ENCODE peak calls at places on chromosome 19, in four cellular contexts. Z is body of pancreas, E is esophagus muscularis mucosa, P is Peyer's patch. M is an unnamed sample.

GRCh38 chr19:50906217-50906616 is 5.0 kb downstream of the KLK4 start:
- DNase-seq in Z (peak; percentile 62), E (no peak), P (no peak), M (peak; percentile 52)

GRCh38 chr19:28966737-28967401 is 246.1 kb downstream of the UQCRFS1 start:
- DNase-seq in Z (no peak), E (no peak), P (no peak), M (no peak)

GRCh38 chr19:35716985-35717664 is 678 bp upstream of the KMT2B start:
- DNase-seq in Z (peak; percentile 98), E (peak; percentile 97), P (peak; percentile 90), M (peak; percentile 95)

GRCh38 chr19:41241859-41242258 is 22.3 kb upstream of the HNRNPUL1 start:
- DNase-seq in Z (no peak), E (no peak), P (no peak), M (no peak)

GRCh38 chr19:5691205-5691929 is 1.3 kb downstream of the RPL36 start:
- DNase-seq in Z (peak; percentile 67), E (no peak), P (peak; percentile 77), M (peak; percentile 78)

GRCh38 chr19:55640577-55641375 is at the start of gene ZNF580:
- DNase-seq in Z (peak; percentile 69), E (no peak), P (peak; percentile 77), M (peak; percentile 61)

GRCh38 chr19:4676955-4677731 is 7.0 kb upstream of the MYDGF start:
- DNase-seq in Z (peak; percentile 43), E (no peak), P (no peak), M (peak; percentile 60)

GRCh38 chr19:13012690-13013608 is 17.7 kb downstream of the NFIX start:
- DNase-seq in Z (peak; percentile 33), E (no peak), P (peak; percentile 86), M (peak; percentile 74)

GRCh38 chr19:34265221-34265650 is 10.9 kb downstream of the GARRE1 start:
- DNase-seq in Z (peak; percentile 31), E (no peak), P (no peak), M (no peak)

GRCh38 chr19:30011051-30011578 is 69.1 kb downstream of the URI1 start:
- DNase-seq in Z (no peak), E (no peak), P (no peak), M (no peak)

GRCh38 chr19:38699027-38699346 is 45.3 kb downstream of the CAPN12 start:
- DNase-seq in Z (no peak), E (no peak), P (no peak), M (no peak)

GRCh38 chr19:18718015-18718526 is 34.6 kb downstream of the CRTC1 start:
- DNase-seq in Z (no peak), E (no peak), P (no peak), M (no peak)

GRCh38 chr19:48741222-48741999 is 1.0 kb upstream of the RASIP1 start:
- DNase-seq in Z (peak; percentile 72), E (no peak), P (peak; percentile 78), M (peak; percentile 66)

GRCh38 chr19:32165176-32165575 is 180.2 kb upstream of the ZNF507 start:
- DNase-seq in Z (no peak), E (no peak), P (no peak), M (no peak)

GRCh38 chr19:46602392-46603194 is 1.5 kb downstream of the CALM3 start:
- DNase-seq in Z (peak; percentile 40), E (no peak), P (peak; percentile 65), M (peak; percentile 45)

GRCh38 chr19:39196860-39197562 is at the start of gene NCCRP1:
- DNase-seq in Z (peak; percentile 48), E (no peak), P (no peak), M (no peak)

GRCh38 chr19:16342002-16342715 is 17.5 kb downstream of the KLF2 start:
- DNase-seq in Z (no peak), E (no peak), P (no peak), M (peak; percentile 70)

GRCh38 chr19:4807188-4807587 is 15.7 kb downstream of the FEM1A start:
- DNase-seq in Z (no peak), E (no peak), P (no peak), M (no peak)

GRCh38 chr19:2604747-2605329 is 97.7 kb downstream of the GNG7 start:
- DNase-seq in Z (no peak), E (no peak), P (peak; percentile 5), M (no peak)

GRCh38 chr19:29318581-29318980 is 105.6 kb upstream of the UQCRFS1 start:
- DNase-seq in Z (no peak), E (no peak), P (no peak), M (no peak)

GRCh38 chr19:24004166-24004565 is 82.8 kb upstream of the ZNF254 start:
- DNase-seq in Z (no peak), E (no peak), P (no peak), M (no peak)
- H3K9me3 ChIP-seq in Z (no peaks in the 10 kb centered on the region), E (no peaks in the 10 kb centered on the region), P (no peaks in the 10 kb centered on the region), M (no peaks in the 10 kb centered on the region)

GRCh38 chr19:45404557-45405434 is at the start of gene PPP1R13L:
- DNase-seq in Z (peak; percentile 96), E (no peak), P (peak; percentile 93), M (peak; percentile 80)
- TF ChIP-seq POLR2A in Z (peak; percentile 78), E (no peak), P (peak; percentile 77), M (no peak)

DNA sequence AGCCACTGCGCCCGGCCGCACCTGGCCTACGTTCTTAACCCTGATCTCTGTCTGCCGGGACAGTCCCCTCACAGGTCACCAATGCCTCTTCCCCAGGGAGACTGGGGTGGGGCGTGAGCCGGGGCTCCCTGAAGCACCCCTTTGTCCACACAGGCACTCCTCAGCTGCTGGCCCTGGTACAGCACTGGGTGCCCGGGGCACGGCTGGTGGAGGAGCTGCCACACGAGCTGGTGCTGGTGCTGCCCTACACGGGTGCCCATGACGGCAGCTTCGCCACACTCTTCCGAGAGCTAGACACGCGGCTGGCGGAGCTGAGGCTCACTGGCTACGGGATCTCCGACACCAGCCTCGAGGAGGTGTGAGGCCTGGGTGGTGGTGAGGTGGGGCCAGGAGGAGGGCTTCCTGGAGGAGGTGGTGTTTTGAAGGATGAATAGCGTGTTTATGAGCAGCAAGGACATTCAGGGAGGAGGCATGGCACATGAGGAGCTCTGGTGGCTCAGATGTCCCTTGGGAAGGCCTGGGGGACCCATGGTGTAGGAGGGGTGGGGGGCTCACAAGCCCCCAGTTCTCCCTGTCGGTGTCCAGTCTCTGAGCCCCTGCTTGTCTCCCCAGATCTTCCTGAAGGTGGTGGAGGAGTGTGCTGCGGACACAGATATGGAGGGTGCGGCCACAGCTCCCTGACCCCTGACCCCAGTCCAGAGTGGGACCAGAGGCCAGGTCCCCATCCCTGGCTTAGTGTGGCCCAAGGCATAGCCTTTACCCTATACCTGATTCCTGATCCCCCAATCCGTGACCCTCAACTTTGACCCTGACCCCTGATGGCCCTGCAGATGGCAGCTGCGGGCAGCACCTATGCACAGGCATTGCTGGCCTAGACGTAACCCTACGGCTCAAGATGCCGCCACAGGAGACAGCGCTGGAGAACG is 13.5 kb upstream of the ARHGAP45 start:
- DNase-seq in Z (no peak), E (no peak), P (peak; percentile 44), M (no peak)
- H3K9me3 ChIP-seq in Z (no peaks in the 10 kb centered on the region), E (peaks cover 30% of the 10 kb centered on the region), P (no peaks in the 10 kb centered on the region), M (no peaks in the 10 kb centered on the region)

GRCh38 chr19:11798391-11799296 is at the start of gene ZNF491:
- DNase-seq in Z (peak; percentile 97), E (peak; percentile 97), P (peak; percentile 94), M (peak; percentile 95)
- TF ChIP-seq POLR2A in Z (peak; percentile 86), E (no peak), P (peak; percentile 58), M (no peak)

DNA sequence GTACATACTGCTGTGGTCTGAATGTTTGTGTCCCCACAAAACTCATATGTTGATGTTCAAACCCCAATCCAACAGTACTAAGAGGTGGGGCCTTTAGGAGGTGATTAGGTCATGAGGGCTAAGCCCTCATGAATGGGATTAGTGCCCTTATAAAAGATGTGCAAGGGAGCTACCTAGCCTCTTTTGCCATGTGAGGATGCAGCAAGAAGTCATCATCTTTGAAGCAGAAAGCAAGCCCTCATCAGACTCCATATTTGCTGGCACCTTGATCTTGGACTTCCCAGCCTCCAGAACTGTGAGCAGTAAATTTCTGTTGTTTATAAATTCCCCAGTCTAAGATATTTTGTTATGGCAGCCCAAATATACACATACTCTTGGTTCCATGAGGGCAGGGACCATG is 33.9 kb downstream of the PEG3 start:
- DNase-seq in Z (no peak), E (no peak), P (no peak), M (no peak)
- H3K9me3 ChIP-seq in Z (no peaks in the 10 kb centered on the region), E (peaks cover 13% of the 10 kb centered on the region), P (no peaks in the 10 kb centered on the region), M (no peaks in the 10 kb centered on the region)

DNA sequence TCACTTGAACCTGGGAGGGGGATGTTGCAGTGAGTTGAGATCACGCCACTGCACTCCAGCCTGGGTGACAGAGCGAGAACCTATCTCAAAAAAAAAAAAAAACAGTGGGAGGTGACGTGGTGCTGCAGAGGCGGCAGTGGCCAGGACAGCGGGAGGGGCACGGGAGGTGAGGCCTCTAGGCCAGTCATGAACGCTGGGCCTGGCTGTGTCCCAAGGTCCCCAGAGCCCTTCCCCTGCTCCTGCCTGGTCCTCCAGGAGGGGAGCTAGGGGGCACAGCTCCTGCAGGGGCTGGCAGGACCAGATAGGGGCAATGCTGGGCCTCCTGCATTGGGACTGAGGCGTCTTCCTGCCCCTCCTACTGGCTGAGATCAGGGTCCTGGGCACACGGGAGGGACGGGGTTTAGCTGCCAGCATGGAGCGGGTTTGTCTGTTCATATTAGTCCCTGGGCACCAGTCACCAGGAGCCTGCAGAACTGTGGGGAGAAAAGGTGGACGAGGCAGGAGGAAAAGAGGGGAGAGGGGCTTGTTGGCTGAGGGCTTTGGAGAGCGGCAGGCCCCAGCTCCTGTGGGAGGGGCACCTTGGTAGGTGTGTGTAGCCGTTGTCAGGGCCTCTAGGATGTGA is 4.5 kb downstream of the MAP2K7 start:
- DNase-seq in Z (no peak), E (no peak), P (no peak), M (peak; percentile 59)
- TF ChIP-seq POLR2A in Z (no peak), E (no peak), P (no peak), M (no peak)

DNA sequence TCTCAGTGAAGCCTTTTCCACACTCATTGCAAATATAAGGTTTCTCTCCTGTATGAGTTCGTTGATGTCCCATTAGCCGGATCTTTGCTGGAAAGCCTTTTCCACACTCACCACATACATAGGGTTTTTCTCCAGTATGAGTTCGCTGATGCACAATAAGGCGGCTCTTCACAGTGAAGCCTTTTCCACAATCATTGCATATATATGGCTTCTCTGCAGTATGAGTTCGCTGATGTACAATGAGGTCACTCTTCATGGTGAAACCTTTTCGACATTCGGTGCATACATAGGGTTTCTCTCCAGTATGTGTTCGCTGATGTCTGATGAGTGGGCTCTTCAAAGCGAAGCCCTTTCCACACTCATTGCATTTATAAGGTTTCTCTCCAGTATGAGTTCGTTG is 6.8 kb upstream of the ZNF350 start:
- DNase-seq in Z (no peak), E (no peak), P (no peak), M (no peak)
- H3K9me3 ChIP-seq in Z (peaks cover 10% of the 10 kb centered on the region), E (peaks cover 95% of the 10 kb centered on the region), P (peaks cover 10% of the 10 kb centered on the region), M (peaks cover 7% of the 10 kb centered on the region)

M was measured in testis.